ENCODE peak calls at places on chromosomes 3 and 15, in five cellular contexts. W, U, H, T and M are unnamed samples.

GRCh38 chr3:25903371-25903770 is 113.5 kb downstream of the OXSM start:
- DNase-seq in W (no peak), U (peak), H (no peak), T (no peak), M (no peak)

GRCh38 chr3:127224118-127224517 is 31.2 kb downstream of the PRR23E start:
- DNase-seq in W (no peak), U (no peak), H (no peak), T (no peak), M (no peak)

GRCh38 chr3:35733276-35733675 is 94.0 kb downstream of the ARPP21 start:
- DNase-seq in W (no peak), U (no peak), H (no peak), T (no peak), M (no peak)

GRCh38 chr15:63915209-63915887 is 81.6 kb upstream of the HERC1 start:
- DNase-seq in W (no peak), U (no peak), H (no peak), T (no peak), M (no peak)

GRCh38 chr3:56087460-56087859 is 380.8 kb downstream of the ERC2 start:
- DNase-seq in W (no peak), U (no peak), H (no peak), T (no peak), M (no peak)

GRCh38 chr3:10707089-10707983 is 108.7 kb upstream of the SLC6A11 start:
- DNase-seq in W (no peak), U (no peak), H (no peak), T (no peak), M (no peak)

GRCh38 chr3:9301798-9302197 is 52.4 kb upstream of the SRGAP3 start:
- DNase-seq in W (no peak), U (no peak), H (no peak), T (no peak), M (no peak)

GRCh38 chr3:138219255-138219654 is 32.2 kb downstream of the ARMC8 start:
- DNase-seq in W (no peak), U (no peak), H (no peak), T (no peak), M (peak)

GRCh38 chr3:194125474-194125873 is 10.5 kb upstream of the HES1 start:
- DNase-seq in W (no peak), U (no peak), H (no peak), T (no peak), M (no peak)

GRCh38 chr15:44015555-44015954 is 179.5 kb downstream of the FRMD5 start:
- DNase-seq in W (no peak), U (no peak), H (no peak), T (no peak), M (no peak)

GRCh38 chr15:89657691-89658200 is 2.5 kb upstream of the KIF7 start:
- DNase-seq in W (no peak), U (no peak), H (no peak), T (no peak), M (no peak)

GRCh38 chr15:70713547-70714414 is 49.6 kb downstream of the UACA start:
- DNase-seq in W (peak), U (no peak), H (no peak), T (no peak), M (no peak)

GRCh38 chr3:190089711-190090110 is 31.0 kb downstream of the P3H2 start:
- DNase-seq in W (no peak), U (no peak), H (no peak), T (no peak), M (no peak)

GRCh38 chr3:82641701-82642100 is 880.3 kb upstream of the GBE1 start:
- DNase-seq in W (no peak), U (no peak), H (no peak), T (no peak), M (no peak)

GRCh38 chr3:148642616-148643015 is 55.1 kb upstream of the AGTR1 start:
- DNase-seq in W (peak), U (no peak), H (no peak), T (no peak), M (no peak)

GRCh38 chr3:128788268-128788869 is 62.4 kb downstream of the RAB7A start:
- DNase-seq in W (no peak), U (no peak), H (no peak), T (no peak), M (no peak)

GRCh38 chr15:32825219-32825618 is 107.4 kb downstream of the GREM1 start:
- DNase-seq in W (peak), U (no peak), H (no peak), T (no peak), M (peak)

GRCh38 chr3:56988874-56989433 is 71.5 kb upstream of the SPATA12 start:
- DNase-seq in W (peak), U (peak), H (peak), T (peak), M (peak)

GRCh38 chr3:168752339-168752738 is 656.6 kb upstream of the GOLIM4 start:
- DNase-seq in W (no peak), U (no peak), H (no peak), T (no peak), M (no peak)

GRCh38 chr3:126459763-126460127 is 15.9 kb downstream of the ZXDC start:
- DNase-seq in W (no peak), U (no peak), H (no peak), T (no peak), M (no peak)

GRCh38 chr3:34056951-34057390 is 258.5 kb downstream of the PDCD6IP start:
- DNase-seq in W (peak), U (no peak), H (no peak), T (no peak), M (no peak)

GRCh38 chr3:122555275-122556071 is 8.6 kb downstream of the PARP9 start:
- DNase-seq in W (peak), U (no peak), H (no peak), T (no peak), M (peak)

GRCh38 chr15:47750030-47750739 is 32.9 kb downstream of the SEMA6D start:
- DNase-seq in W (peak), U (no peak), H (no peak), T (no peak), M (peak)

GRCh38 chr3:182366746-182367145 is 426.6 kb upstream of the ATP11B start:
- DNase-seq in W (no peak), U (no peak), H (no peak), T (no peak), M (no peak)

GRCh38 chr15:32849769-32850668 is 132.2 kb downstream of the GREM1 start:
- DNase-seq in W (peak), U (peak), H (no peak), T (no peak), M (peak)

GRCh38 chr3:4533489-4534443 is 40.6 kb downstream of the ITPR1 start:
- DNase-seq in W (no peak), U (peak), H (no peak), T (peak), M (no peak)
- H3K27ac ChIP-seq in W (no peak), U (peak), H (peak), T (peak), M (no peak)

DNA sequence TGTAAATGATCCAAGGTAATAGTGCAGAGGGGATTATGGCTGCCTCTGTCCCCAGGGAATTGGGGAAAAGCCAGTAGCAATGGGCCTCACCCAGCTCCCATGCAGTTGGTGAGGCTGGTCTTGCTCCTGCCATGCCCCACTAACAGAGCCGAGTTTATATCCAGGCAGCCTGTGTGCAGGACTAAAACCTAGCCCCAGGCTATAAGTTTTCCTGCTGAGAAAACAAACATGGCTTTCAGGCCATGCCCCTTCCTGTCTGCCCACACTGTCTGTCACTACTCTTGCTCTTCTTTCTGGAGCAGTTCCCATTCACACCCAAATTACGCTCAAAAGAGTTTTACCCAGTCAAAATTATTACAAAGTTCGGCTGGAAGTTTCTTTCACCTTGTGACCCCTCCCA is 73.5 kb upstream of the SPATA16 start:
- DNase-seq in W (no peak), U (no peak), H (no peak), T (no peak), M (no peak)
- H3K27ac ChIP-seq in W (no peak), U (no peak), H (no peak), T (no peak), M (no peak)

GRCh38 chr15:69469467-69470191 is 17.0 kb downstream of the RPLP1 start:
- DNase-seq in W (peak), U (no peak), H (no peak), T (no peak), M (peak)
- H3K27ac ChIP-seq in W (no peak), U (no peak), H (peak), T (no peak), M (no peak)

DNA sequence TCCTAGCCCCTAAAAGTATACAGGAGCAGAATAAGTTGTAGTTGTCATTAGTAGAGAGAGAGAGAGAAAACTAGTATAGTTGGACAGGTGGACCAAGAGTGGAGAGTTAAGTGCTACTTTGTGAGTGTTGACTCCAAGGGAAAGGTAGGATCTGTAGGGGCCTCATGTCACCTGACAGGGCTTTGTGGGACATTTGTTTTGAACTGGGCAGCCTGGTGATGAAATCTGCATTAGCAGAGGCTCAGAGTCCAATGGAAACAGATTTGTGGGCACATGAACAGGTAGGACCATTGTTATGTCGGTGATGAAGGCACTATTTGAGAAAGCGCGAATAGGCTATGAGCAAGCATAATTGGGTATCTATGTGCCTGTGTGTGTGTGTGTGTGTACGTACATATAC is 43.5 kb downstream of the SGO1 start:
- DNase-seq in W (no peak), U (no peak), H (no peak), T (no peak), M (no peak)
- H3K27ac ChIP-seq in W (no peak), U (no peak), H (no peak), T (no peak), M (no peak)

GRCh38 chr15:59736181-59736580 is 47.1 kb upstream of the BNIP2 start:
- DNase-seq in W (no peak), U (peak), H (no peak), T (no peak), M (no peak)
- H3K27ac ChIP-seq in W (no peak), U (no peak), H (no peak), T (no peak), M (no peak)

DNA sequence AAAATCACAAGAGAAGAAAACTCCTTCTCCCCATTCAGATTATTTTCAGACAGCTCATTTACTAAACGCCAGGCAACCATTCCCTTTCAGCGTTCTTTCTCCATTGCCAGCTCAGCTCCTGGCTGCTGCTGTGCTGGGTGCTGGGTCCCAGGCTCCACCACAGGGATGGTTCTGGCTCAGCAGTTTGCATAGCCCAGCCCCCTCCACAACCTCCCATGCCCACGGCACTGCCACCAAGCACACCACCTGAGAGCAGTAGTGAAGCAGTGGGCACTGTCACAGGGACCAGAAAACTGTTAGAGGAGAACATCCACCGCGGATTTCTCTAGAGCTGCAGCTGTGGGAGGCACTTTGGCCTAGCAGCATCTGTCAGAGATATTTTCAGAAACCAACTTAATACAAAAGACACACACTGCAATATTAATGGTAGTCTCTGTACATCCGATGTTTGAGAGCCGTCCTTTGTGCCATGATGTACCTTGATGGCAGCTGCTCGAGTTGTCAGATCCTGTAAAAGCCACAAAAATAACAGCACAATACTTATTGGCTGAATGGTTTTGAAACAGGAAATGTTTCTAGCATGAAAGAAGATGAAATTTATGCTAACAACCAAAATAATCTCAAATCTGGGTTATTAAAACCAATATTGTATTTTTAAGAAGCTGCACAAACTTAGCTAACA is 445.3 kb upstream of the TBL1XR1 start:
- DNase-seq in W (no peak), U (no peak), H (no peak), T (no peak), M (no peak)
- H3K27ac ChIP-seq in W (no peak), U (peak), H (no peak), T (no peak), M (no peak)

GRCh38 chr15:67077641-67078215 is 12.3 kb downstream of the SMAD3 start:
- DNase-seq in W (no peak), U (peak), H (no peak), T (no peak), M (peak)
- H3K27ac ChIP-seq in W (no peak), U (peak), H (no peak), T (peak), M (no peak)

DNA sequence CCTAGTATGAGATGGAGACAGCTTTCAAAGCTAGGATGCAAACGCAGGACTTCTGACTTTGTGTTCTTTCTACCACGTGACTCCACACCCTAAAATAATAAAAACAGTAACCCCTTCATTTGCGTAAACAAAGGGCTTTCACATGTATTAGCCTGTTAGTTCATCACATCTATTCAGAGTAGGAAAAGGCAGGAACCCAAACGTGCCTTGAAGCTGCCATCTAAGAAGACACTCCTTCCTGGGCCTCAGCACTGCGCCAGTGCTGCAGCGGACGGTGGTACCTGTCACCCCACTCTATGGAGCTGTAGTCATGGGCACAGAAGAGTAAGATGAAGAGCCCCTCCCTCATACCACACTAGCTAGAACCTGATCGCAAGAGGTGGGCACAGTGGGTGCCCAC is 34.3 kb downstream of the PLD1 start:
- DNase-seq in W (no peak), U (no peak), H (no peak), T (no peak), M (no peak)
- H3K27ac ChIP-seq in W (no peak), U (no peak), H (no peak), T (no peak), M (no peak)

DNA sequence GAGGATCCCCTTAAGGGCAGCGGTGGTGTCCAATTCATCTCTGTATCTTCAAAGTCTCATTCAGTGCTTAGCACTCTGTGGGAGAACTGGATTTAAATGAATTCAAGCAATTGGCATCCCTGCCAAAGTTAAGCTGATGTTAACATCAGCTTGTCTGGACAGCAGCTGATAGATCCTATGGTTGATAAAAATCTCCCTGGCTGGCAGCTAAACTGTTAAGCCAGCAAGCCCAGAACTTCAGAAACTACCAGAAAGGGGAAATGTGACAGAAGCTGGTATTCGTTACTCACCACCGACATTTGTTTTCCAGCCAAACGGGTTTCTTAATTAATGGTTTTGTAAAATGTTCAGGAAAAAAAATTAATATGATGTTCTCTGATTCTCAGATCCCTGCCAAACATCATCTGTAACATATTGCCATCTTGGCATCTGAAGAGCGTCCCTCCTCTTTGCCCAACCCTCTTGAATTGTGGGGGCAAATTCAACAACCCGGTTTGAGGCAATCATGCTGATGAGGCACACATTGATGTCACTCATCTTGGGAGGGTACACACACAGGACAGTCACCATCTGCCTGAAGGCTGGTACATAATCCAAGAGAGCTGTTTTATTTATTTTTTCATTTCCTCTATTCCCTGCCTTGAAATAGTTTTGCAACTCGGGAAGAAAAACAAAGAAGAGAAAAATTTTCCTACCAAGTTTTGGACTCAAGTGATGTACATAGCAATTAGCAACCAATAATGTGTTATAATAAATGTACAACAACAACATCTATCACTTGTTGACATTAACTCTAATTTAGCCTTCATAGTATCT is 76.2 kb upstream of the ABHD17C start:
- DNase-seq in W (peak), U (no peak), H (no peak), T (no peak), M (no peak)
- H3K27ac ChIP-seq in W (peak), U (no peak), H (no peak), T (no peak), M (no peak)